ENCODE peak calls at places on chromosomes 2 and 18, in seven cellular contexts. One of them, this sample, is unnamed.

GRCh38 chr2:15389326-15389700 is 171.8 kb downstream of the NBAS start:
- DNase-seq in T-helper 1 cell: no peak
- DNase-seq in hypothalamus: no peak
- DNase-seq in NCI-H1694: no peak
- DNase-seq in BJ: no peak
- DNase-seq in HT1080: no peak
- DNase-seq in naive thymus-derived CD4-positive, alpha-beta T cell: no peak
- DNase-seq in this sample: no peak

GRCh38 chr2:67251741-67252140 is 145.4 kb upstream of the ETAA1 start:
- DNase-seq in T-helper 1 cell: no peak
- DNase-seq in hypothalamus: no peak
- DNase-seq in NCI-H1694: no peak
- DNase-seq in BJ: no peak
- DNase-seq in HT1080: no peak
- DNase-seq in naive thymus-derived CD4-positive, alpha-beta T cell: no peak
- DNase-seq in this sample: no peak

GRCh38 chr2:60858897-60859311 is 22.5 kb upstream of the REL start:
- DNase-seq in T-helper 1 cell: no peak
- DNase-seq in hypothalamus: no peak
- DNase-seq in NCI-H1694: no peak
- DNase-seq in BJ: no peak
- DNase-seq in HT1080: no peak
- DNase-seq in naive thymus-derived CD4-positive, alpha-beta T cell: no peak
- DNase-seq in this sample: no peak

GRCh38 chr18:61612517-61612916 is 279.3 kb downstream of the CDH20 start:
- DNase-seq in T-helper 1 cell: no peak
- DNase-seq in hypothalamus: no peak
- DNase-seq in NCI-H1694: no peak
- DNase-seq in BJ: no peak
- DNase-seq in HT1080: peak; percentile 39
- DNase-seq in naive thymus-derived CD4-positive, alpha-beta T cell: no peak
- DNase-seq in this sample: no peak

GRCh38 chr2:1645761-1646476 is 98.4 kb downstream of the PXDN start:
- DNase-seq in T-helper 1 cell: no peak
- DNase-seq in hypothalamus: no peak
- DNase-seq in NCI-H1694: no peak
- DNase-seq in BJ: no peak
- DNase-seq in HT1080: no peak
- DNase-seq in naive thymus-derived CD4-positive, alpha-beta T cell: no peak
- DNase-seq in this sample: no peak

GRCh38 chr2:151289972-151290335 is 486 bp upstream of the NMI start:
- DNase-seq in T-helper 1 cell: no peak
- DNase-seq in hypothalamus: no peak
- DNase-seq in NCI-H1694: no peak
- DNase-seq in BJ: peak; percentile 41
- DNase-seq in HT1080: no peak
- DNase-seq in naive thymus-derived CD4-positive, alpha-beta T cell: no peak
- DNase-seq in this sample: no peak

GRCh38 chr2:100718065-100718570 is 101.8 kb upstream of the NPAS2 start:
- DNase-seq in T-helper 1 cell: no peak
- DNase-seq in hypothalamus: no peak
- DNase-seq in NCI-H1694: no peak
- DNase-seq in BJ: no peak
- DNase-seq in HT1080: no peak
- DNase-seq in naive thymus-derived CD4-positive, alpha-beta T cell: no peak
- DNase-seq in this sample: no peak

GRCh38 chr18:376307-376706 is 108.5 kb upstream of the THOC1 start:
- DNase-seq in T-helper 1 cell: no peak
- DNase-seq in hypothalamus: no peak
- DNase-seq in NCI-H1694: no peak
- DNase-seq in BJ: no peak
- DNase-seq in HT1080: no peak
- DNase-seq in naive thymus-derived CD4-positive, alpha-beta T cell: no peak
- DNase-seq in this sample: no peak

GRCh38 chr2:73370348-73370747 is 15.3 kb upstream of the ALMS1 start:
- DNase-seq in T-helper 1 cell: no peak
- DNase-seq in hypothalamus: no peak
- DNase-seq in NCI-H1694: no peak
- DNase-seq in BJ: no peak
- DNase-seq in HT1080: no peak
- DNase-seq in naive thymus-derived CD4-positive, alpha-beta T cell: no peak
- DNase-seq in this sample: no peak

GRCh38 chr18:77191241-77191751 is 58.4 kb upstream of the GALR1 start:
- DNase-seq in T-helper 1 cell: no peak
- DNase-seq in hypothalamus: no peak
- DNase-seq in NCI-H1694: no peak
- DNase-seq in BJ: no peak
- DNase-seq in HT1080: no peak
- DNase-seq in naive thymus-derived CD4-positive, alpha-beta T cell: no peak
- DNase-seq in this sample: no peak

GRCh38 chr2:162256621-162257020 is 13.4 kb upstream of the FAP start:
- DNase-seq in T-helper 1 cell: no peak
- DNase-seq in hypothalamus: no peak
- DNase-seq in NCI-H1694: no peak
- DNase-seq in BJ: no peak
- DNase-seq in HT1080: peak; percentile 25
- DNase-seq in naive thymus-derived CD4-positive, alpha-beta T cell: no peak
- DNase-seq in this sample: no peak

GRCh38 chr2:215535726-215536125 is 99.9 kb upstream of the FN1 start:
- DNase-seq in T-helper 1 cell: no peak
- DNase-seq in hypothalamus: no peak
- DNase-seq in NCI-H1694: no peak
- DNase-seq in BJ: peak; percentile 31
- DNase-seq in HT1080: no peak
- DNase-seq in naive thymus-derived CD4-positive, alpha-beta T cell: no peak
- DNase-seq in this sample: no peak

GRCh38 chr2:240442891-240443715 is 7.6 kb downstream of the GPC1 start:
- DNase-seq in T-helper 1 cell: no peak
- DNase-seq in hypothalamus: no peak
- DNase-seq in NCI-H1694: no peak
- DNase-seq in BJ: no peak
- DNase-seq in HT1080: no peak
- DNase-seq in naive thymus-derived CD4-positive, alpha-beta T cell: no peak
- DNase-seq in this sample: no peak

GRCh38 chr2:237964578-237965404 is 2.0 kb upstream of the UBE2F start:
- DNase-seq in T-helper 1 cell: no peak
- DNase-seq in hypothalamus: no peak
- DNase-seq in NCI-H1694: no peak
- DNase-seq in BJ: no peak
- DNase-seq in HT1080: peak; percentile 59
- DNase-seq in naive thymus-derived CD4-positive, alpha-beta T cell: no peak
- DNase-seq in this sample: no peak

GRCh38 chr2:64220906-64221659 is 76.9 kb upstream of the PELI1 start:
- DNase-seq in T-helper 1 cell: no peak
- DNase-seq in hypothalamus: no peak
- DNase-seq in NCI-H1694: no peak
- DNase-seq in BJ: no peak
- DNase-seq in HT1080: no peak
- DNase-seq in naive thymus-derived CD4-positive, alpha-beta T cell: no peak
- DNase-seq in this sample: no peak

GRCh38 chr2:43333656-43334144 is 107.3 kb upstream of the ZFP36L2 start:
- DNase-seq in T-helper 1 cell: no peak
- DNase-seq in hypothalamus: no peak
- DNase-seq in NCI-H1694: no peak
- DNase-seq in BJ: no peak
- DNase-seq in HT1080: no peak
- DNase-seq in naive thymus-derived CD4-positive, alpha-beta T cell: no peak
- DNase-seq in this sample: no peak

GRCh38 chr2:112530728-112531127 is 11.5 kb upstream of the POLR1B start:
- DNase-seq in T-helper 1 cell: no peak
- DNase-seq in hypothalamus: no peak
- DNase-seq in NCI-H1694: no peak
- DNase-seq in BJ: no peak
- DNase-seq in HT1080: no peak
- DNase-seq in naive thymus-derived CD4-positive, alpha-beta T cell: no peak
- DNase-seq in this sample: no peak

GRCh38 chr2:170845343-170845742 is 28.7 kb downstream of the GAD1 start:
- DNase-seq in T-helper 1 cell: no peak
- DNase-seq in hypothalamus: no peak
- DNase-seq in NCI-H1694: no peak
- DNase-seq in BJ: no peak
- DNase-seq in HT1080: no peak
- DNase-seq in naive thymus-derived CD4-positive, alpha-beta T cell: no peak
- DNase-seq in this sample: no peak

GRCh38 chr2:176088048-176088936 is 4.2 kb upstream of the HOXD13 start:
- DNase-seq in T-helper 1 cell: no peak
- DNase-seq in hypothalamus: no peak
- DNase-seq in NCI-H1694: peak; percentile 20
- DNase-seq in BJ: no peak
- DNase-seq in HT1080: peak; percentile 38
- DNase-seq in naive thymus-derived CD4-positive, alpha-beta T cell: no peak
- DNase-seq in this sample: peak; percentile 61

GRCh38 chr2:159094173-159094737 is 125.8 kb downstream of the TANC1 start:
- DNase-seq in T-helper 1 cell: no peak
- DNase-seq in hypothalamus: peak; percentile 16
- DNase-seq in NCI-H1694: no peak
- DNase-seq in BJ: peak; percentile 79
- DNase-seq in HT1080: no peak
- DNase-seq in naive thymus-derived CD4-positive, alpha-beta T cell: no peak
- DNase-seq in this sample: peak; percentile 56

GRCh38 chr18:50578651-50579050 is 18.8 kb downstream of the MAPK4 start:
- DNase-seq in T-helper 1 cell: no peak
- DNase-seq in hypothalamus: no peak
- DNase-seq in NCI-H1694: no peak
- DNase-seq in BJ: no peak
- DNase-seq in HT1080: peak; percentile 65
- DNase-seq in naive thymus-derived CD4-positive, alpha-beta T cell: no peak
- DNase-seq in this sample: no peak

GRCh38 chr18:48347756-48348326 is 61.3 kb downstream of the ZBTB7C start:
- DNase-seq in T-helper 1 cell: no peak
- DNase-seq in hypothalamus: no peak
- DNase-seq in NCI-H1694: no peak
- DNase-seq in BJ: no peak
- DNase-seq in HT1080: no peak
- DNase-seq in naive thymus-derived CD4-positive, alpha-beta T cell: no peak
- DNase-seq in this sample: no peak

GRCh38 chr2:132943829-132944228 is 273.8 kb upstream of the LYPD1 start:
- DNase-seq in T-helper 1 cell: no peak
- DNase-seq in hypothalamus: no peak
- DNase-seq in NCI-H1694: no peak
- DNase-seq in BJ: no peak
- DNase-seq in HT1080: peak; percentile 10
- DNase-seq in naive thymus-derived CD4-positive, alpha-beta T cell: no peak
- DNase-seq in this sample: peak; percentile 18

GRCh38 chr2:27218614-27219013 is 1.4 kb downstream of the CAD start:
- DNase-seq in T-helper 1 cell: no peak
- DNase-seq in hypothalamus: no peak
- DNase-seq in NCI-H1694: no peak
- DNase-seq in BJ: no peak
- DNase-seq in HT1080: no peak
- DNase-seq in naive thymus-derived CD4-positive, alpha-beta T cell: no peak
- DNase-seq in this sample: no peak

GRCh38 chr2:173446722-173447121 is 92.0 kb downstream of the CDCA7 start:
- DNase-seq in T-helper 1 cell: no peak
- DNase-seq in hypothalamus: no peak
- DNase-seq in NCI-H1694: no peak
- DNase-seq in BJ: no peak
- DNase-seq in HT1080: no peak
- DNase-seq in naive thymus-derived CD4-positive, alpha-beta T cell: no peak
- DNase-seq in this sample: no peak

GRCh38 chr2:68414862-68415261 is 49.8 kb downstream of the PLEK start:
- DNase-seq in T-helper 1 cell: no peak
- DNase-seq in hypothalamus: no peak
- DNase-seq in NCI-H1694: no peak
- DNase-seq in BJ: no peak
- DNase-seq in HT1080: no peak
- DNase-seq in naive thymus-derived CD4-positive, alpha-beta T cell: no peak
- DNase-seq in this sample: no peak

This sample was measured in head of caudate nucleus.